ENCODE peak calls at places on chromosomes 5 and 9, in eight cellular contexts. B is GM12878, F is astrocyte of the cerebellum, A is MM.1S, W is astrocyte, P is fibroblast of mammary gland, I is choroid plexus epithelial cell, T is AG04450. C is an unnamed sample.
A peak's percentile ranks its signal among the peaks of the same experiment; 100 is the strongest.

GRCh38 chr5:13350754-13351153 is 593.7 kb downstream of the DNAH5 start:
- DNase-seq in B (no peak), A (no peak), F (peak; percentile 20), P (no peak), T (no peak), W (peak; percentile 69), I (no peak), C (no peak)

GRCh38 chr9:134304306-134304705 is 21.9 kb upstream of the RXRA start:
- DNase-seq in F (no peak), I (no peak), P (no peak), W (no peak), A (no peak), B (no peak), T (no peak), C (no peak)

GRCh38 chr9:7186175-7186574 is 428.4 kb downstream of the KDM4C start:
- DNase-seq in P (peak; percentile 43), A (peak; percentile 29), W (no peak), I (peak; percentile 65), B (no peak), F (peak; percentile 16), T (no peak), C (no peak)

GRCh38 chr5:133460172-133460758 is 152.1 kb downstream of the FSTL4 start:
- DNase-seq in T (no peak), P (peak; percentile 25), A (peak; percentile 10), W (no peak), I (peak; percentile 21), F (no peak), B (no peak), C (no peak)

GRCh38 chr9:98709968-98710965 is 1.5 kb upstream of the GABBR2 start:
- DNase-seq in A (no peak), T (peak; percentile 29), F (peak; percentile 41), P (peak; percentile 68), I (peak; percentile 71), W (peak; percentile 52), B (no peak), C (no peak)

GRCh38 chr9:114908104-114908621 is 22.2 kb downstream of the TNFSF8 start:
- DNase-seq in I (no peak), W (peak; percentile 47), F (no peak), P (peak; percentile 8), B (no peak), A (peak; percentile 80), T (no peak), C (no peak)

GRCh38 chr9:107711528-107711927 is 222.0 kb upstream of the KLF4 start:
- DNase-seq in T (peak; percentile 73), I (peak; percentile 87), B (no peak), P (peak; percentile 96), A (no peak), F (peak; percentile 70), W (peak; percentile 86), C (no peak)

GRCh38 chr9:88821033-88821748 is 170.1 kb upstream of the S1PR3 start:
- DNase-seq in B (no peak), A (no peak), T (no peak), P (peak; percentile 32), I (no peak), F (no peak), W (no peak), C (no peak)

GRCh38 chr9:95826183-95826838 is 49.2 kb upstream of the ERCC6L2 start:
- DNase-seq in I (no peak), A (peak; percentile 61), T (no peak), F (no peak), B (no peak), P (no peak), W (no peak), C (no peak)

GRCh38 chr5:59062986-59063683 is 480.3 kb downstream of the RAB3C start:
- DNase-seq in F (peak; percentile 79), A (no peak), I (peak; percentile 79), T (no peak), P (peak; percentile 97), B (no peak), W (peak; percentile 83), C (no peak)

GRCh38 chr9:98635374-98635773 is 73.4 kb downstream of the GABBR2 start:
- DNase-seq in T (no peak), I (no peak), W (peak; percentile 43), B (no peak), F (no peak), A (no peak), P (peak; percentile 50), C (no peak)

GRCh38 chr5:142697356-142697807 is 11.5 kb upstream of the FGF1 start:
- DNase-seq in F (no peak), I (peak; percentile 94), A (no peak), B (no peak), W (peak; percentile 14), P (peak; percentile 82), T (no peak), C (no peak)
- H3K4me3 ChIP-seq in F (no peak overlapping the region), I (no peak overlapping the region), A (no peak overlapping the region), B (no peak overlapping the region), W (no peak overlapping the region), P (no peak overlapping the region), T (no peak overlapping the region), C (no peak overlapping the region)

GRCh38 chr5:35777358-35778087 is 79.2 kb upstream of the IL7R start:
- DNase-seq in F (peak; percentile 79), T (peak; percentile 48), B (no peak), A (peak; percentile 55), P (peak; percentile 91), I (peak; percentile 94), W (peak; percentile 70), C (peak; percentile 15)
- TF ChIP-seq CTCF in F (peak; percentile 62), T (peak; percentile 70), B (peak; percentile 53), A (peak; percentile 44), P (peak; percentile 67), I (peak; percentile 63), W (peak; percentile 63), C (peak; percentile 60)

GRCh38 chr5:125750538-125751186 is 672.5 kb upstream of the GRAMD2B start:
- DNase-seq in F (no peak), I (peak; percentile 3), W (peak; percentile 15), T (no peak), A (no peak), P (no peak), B (no peak), C (no peak)

GRCh38 chr5:125743939-125744338 is 679.3 kb upstream of the GRAMD2B start:
- DNase-seq in B (no peak), A (no peak), F (no peak), W (no peak), T (no peak), P (no peak), I (no peak), C (no peak)

DNA sequence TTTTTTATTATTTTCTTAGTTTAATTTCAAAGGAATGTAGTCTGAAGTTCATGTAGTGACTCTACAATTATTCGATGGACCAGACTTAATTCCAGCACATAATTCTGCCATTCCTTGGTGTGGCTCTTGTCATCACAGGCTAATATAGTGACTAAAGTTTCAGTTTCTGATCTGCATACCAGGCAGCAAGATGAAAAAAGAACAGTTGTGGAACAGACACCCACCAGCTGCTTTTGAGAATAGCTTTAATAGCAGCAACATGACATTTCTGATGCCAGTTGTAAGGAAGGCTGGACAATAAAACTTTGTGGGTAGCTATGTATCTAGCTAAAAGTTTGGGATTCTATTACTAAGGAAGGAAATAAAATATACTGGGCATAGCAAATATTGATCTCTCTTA is 676.3 kb upstream of the GRAMD2B start:
- DNase-seq in P (no peak), F (no peak), I (no peak), T (no peak), A (peak; percentile 63), B (no peak), W (no peak), C (no peak)
- H3K4me3 ChIP-seq in P (no peak overlapping the region), F (no peak overlapping the region), I (no peak overlapping the region), T (no peak overlapping the region), A (no peak overlapping the region), B (no peak overlapping the region), W (no peak overlapping the region), C (no peak overlapping the region)

GRCh38 chr5:139043127-139043905 is 154.9 kb downstream of the SIL1 start:
- DNase-seq in B (no peak), F (peak; percentile 82), I (no peak), W (peak; percentile 84), T (no peak), P (peak; percentile 31), A (no peak), C (no peak)

GRCh38 chr5:139037732-139038131 is 160.4 kb downstream of the SIL1 start:
- DNase-seq in T (no peak), B (no peak), F (no peak), P (no peak), I (no peak), W (no peak), A (no peak), C (no peak)

GRCh38 chr5:139038618-139039305 is 159.4 kb downstream of the SIL1 start:
- DNase-seq in P (no peak), B (no peak), T (no peak), W (no peak), I (no peak), F (no peak), A (no peak), C (no peak)
- TF ChIP-seq CTCF in P (peak; percentile 1), B (peak; percentile 3), T (no peak), W (no peak), I (peak; percentile 26), F (no peak), A (no peak), C (peak; percentile 44)

GRCh38 chr5:73446631-73447233 is 1.8 kb downstream of the FOXD1 start:
- DNase-seq in T (no peak), W (no peak), F (no peak), B (no peak), I (no peak), A (peak; percentile 8), P (no peak), C (no peak)
- H3K4me3 ChIP-seq in T (peak overlapping the region; percentile 85), W (peak overlapping the region; percentile 91), F (peak overlapping the region; percentile 70), B (no peak overlapping the region), I (peak overlapping the region; percentile 88), A (peak overlapping the region; percentile 72), P (peak overlapping the region; percentile 51), C (no peak overlapping the region)

GRCh38 chr5:170874017-170874416 is 12.2 kb downstream of the RANBP17 start:
- DNase-seq in F (no peak), W (no peak), P (no peak), A (peak; percentile 73), I (no peak), B (no peak), T (no peak), C (no peak)
- TF ChIP-seq CTCF in F (no peak), W (no peak), P (no peak), A (no peak), I (no peak), B (no peak), T (no peak), C (no peak)

DNA sequence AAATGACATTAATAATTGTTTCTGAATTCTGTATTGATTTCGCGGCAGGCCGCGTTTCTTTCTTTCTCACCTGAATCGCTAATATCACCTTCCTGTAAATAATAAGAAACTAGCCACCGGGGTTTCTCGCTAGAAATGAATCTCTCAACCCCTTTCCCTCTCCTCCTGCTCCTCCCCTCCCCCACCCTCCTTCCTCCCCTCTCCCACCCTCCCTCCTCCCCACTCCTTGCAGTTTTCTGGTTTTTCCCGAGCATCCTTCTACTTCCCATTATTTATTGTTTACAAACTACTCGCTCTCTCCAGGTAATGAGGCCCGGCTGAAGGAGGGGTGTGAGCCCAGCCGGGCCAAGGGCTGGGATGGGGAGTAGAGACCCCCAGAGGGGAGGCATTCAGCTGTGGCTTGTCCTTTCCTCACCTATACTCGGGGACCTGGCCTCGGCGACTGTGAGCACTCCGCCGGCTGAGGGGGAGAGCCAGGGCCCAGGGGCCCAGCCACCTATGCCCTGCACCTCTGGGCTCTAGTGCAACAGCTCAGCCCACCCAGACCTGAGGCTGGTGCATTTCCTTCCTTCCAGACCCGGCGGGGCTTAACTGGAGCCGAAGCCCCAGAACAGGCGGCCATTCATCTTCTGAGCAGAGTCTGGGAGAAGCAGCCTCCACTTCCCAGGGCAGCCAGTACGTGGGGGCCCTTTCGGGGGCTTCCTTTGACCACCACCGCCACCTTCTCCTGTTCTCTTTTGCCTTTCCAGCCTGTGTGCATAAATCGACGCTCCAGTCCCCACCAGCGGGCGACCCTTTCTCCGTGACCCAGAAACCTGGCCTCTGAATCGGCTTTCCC is 2.1 kb upstream of the IRX4 start:
- DNase-seq in B (no peak), A (no peak), F (no peak), I (no peak), T (no peak), W (no peak), P (no peak), C (no peak)
- H3K4me3 ChIP-seq in B (no peak overlapping the region), A (no peak overlapping the region), F (no peak overlapping the region), I (no peak overlapping the region), T (no peak overlapping the region), W (no peak overlapping the region), P (no peak overlapping the region), C (no peak overlapping the region)